ENCODE peak calls at places on chromosome 12, in eight cellular contexts. B is ELR, V is NCI-H510A treated with DMSO at 0.1 percent for 48 hours, O is fibroblast of pulmonary artery, T is MV-4-11, C is ACHN, A is osteocyte, D is BJ. E is an unnamed sample.

GRCh38 chr12:49515266-49515665 is 23.6 kb upstream of the KCNH3 start:
- DNase-seq in B (peak; percentile 95), V (no peak), O (peak; percentile 81), T (no peak), C (peak; percentile 93), A (no peak), D (peak; percentile 13), E (peak; percentile 57)

GRCh38 chr12:50581226-50582184 is 76.7 kb downstream of the DIP2B start:
- DNase-seq in B (peak; percentile 82), V (peak; percentile 20), O (peak; percentile 46), T (no peak), C (peak; percentile 66), A (no peak), D (no peak), E (no peak)

GRCh38 chr12:39451977-39452376 is 9.1 kb upstream of the KIF21A start:
- DNase-seq in B (no peak), V (no peak), O (no peak), T (no peak), C (no peak), A (no peak), D (no peak), E (no peak)

GRCh38 chr12:63952980-63953379 is 108.5 kb downstream of the SRGAP1 start:
- DNase-seq in B (no peak), V (no peak), O (no peak), T (no peak), C (no peak), A (no peak), D (no peak), E (no peak)

GRCh38 chr12:80325167-80325959 is 118.7 kb upstream of the PTPRQ start:
- DNase-seq in B (no peak), V (no peak), O (peak; percentile 18), T (no peak), C (no peak), A (no peak), D (no peak), E (no peak)

GRCh38 chr12:123937707-123938600 is 34.7 kb downstream of the CCDC92 start:
- DNase-seq in B (no peak), V (no peak), O (no peak), T (peak; percentile 32), C (no peak), A (no peak), D (no peak), E (no peak)

GRCh38 chr12:84601483-84601882 is 311.1 kb downstream of the SLC6A15 start:
- DNase-seq in B (no peak), V (no peak), O (no peak), T (no peak), C (no peak), A (no peak), D (no peak), E (peak; percentile 34)

GRCh38 chr12:14952295-14952995 is 9.0 kb downstream of the ARHGDIB start:
- DNase-seq in B (peak; percentile 96), V (peak; percentile 82), O (peak; percentile 98), T (peak; percentile 70), C (peak; percentile 59), A (no peak), D (peak; percentile 93), E (peak; percentile 100)

GRCh38 chr12:11834104-11834812 is 184.8 kb downstream of the ETV6 start:
- DNase-seq in B (peak; percentile 48), V (no peak), O (peak; percentile 56), T (no peak), C (peak; percentile 45), A (no peak), D (peak; percentile 69), E (no peak)

GRCh38 chr12:33588082-33588712 is 148.6 kb upstream of the SYT10 start:
- DNase-seq in B (peak; percentile 1), V (no peak), O (peak; percentile 93), T (peak; percentile 98), C (no peak), A (no peak), D (no peak), E (no peak)

GRCh38 chr12:93824514-93825500 is 147.6 kb downstream of the CRADD start:
- DNase-seq in B (peak; percentile 70), V (no peak), O (no peak), T (no peak), C (no peak), A (no peak), D (no peak), E (no peak)

GRCh38 chr12:104740668-104741067 is 217.4 kb downstream of the SLC41A2 start:
- DNase-seq in B (no peak), V (no peak), O (no peak), T (peak; percentile 95), C (no peak), A (no peak), D (no peak), E (no peak)

GRCh38 chr12:106113446-106114083 is 25.2 kb downstream of the NUAK1 start:
- DNase-seq in B (no peak), V (no peak), O (no peak), T (no peak), C (no peak), A (no peak), D (no peak), E (no peak)

GRCh38 chr12:68495666-68496065 is 115.0 kb upstream of the RAP1B start:
- DNase-seq in B (peak; percentile 34), V (no peak), O (peak; percentile 82), T (no peak), C (no peak), A (no peak), D (peak; percentile 80), E (no peak)

GRCh38 chr12:13205809-13206559 is 9.5 kb downstream of the EMP1 start:
- DNase-seq in B (peak; percentile 100), V (no peak), O (peak; percentile 98), T (no peak), C (peak; percentile 85), A (no peak), D (peak; percentile 94), E (no peak)